ENCODE peak calls at places on chromosomes 12 and 14, in five cellular contexts. Y is fibroblast of lung, F is IMR-90, X is colonic mucosa, H is mesenchymal stem cell. Z is an unnamed sample. For H3K4me1, the result is how much of the 10 kb centered on the place peaks cover.

GRCh38 chr14:86321151-86321550 is 791.2 kb downstream of the FLRT2 start:
- DNase-seq in Y (no peak), F (peak), X (no peak), H (no peak), Z (no peak)

GRCh38 chr12:54014315-54015209 is 5.8 kb downstream of the HOXC8 start:
- DNase-seq in Y (no peak), F (no peak), X (no peak), H (no peak), Z (no peak)

GRCh38 chr12:6632026-6632978 is 3.5 kb downstream of the LPAR5 start:
- DNase-seq in Y (no peak), F (no peak), X (peak), H (no peak), Z (peak)

GRCh38 chr14:68255697-68256178 is 436.2 kb downstream of the RAD51B start:
- DNase-seq in Y (peak), F (peak), X (no peak), H (peak), Z (no peak)

GRCh38 chr12:70615177-70615576 is 22.1 kb downstream of the PTPRB start:
- DNase-seq in Y (no peak), F (no peak), X (no peak), H (no peak), Z (no peak)

GRCh38 chr14:60184597-60185555 is 19.7 kb upstream of the DHRS7 start:
- DNase-seq in Y (no peak), F (no peak), X (no peak), H (no peak), Z (no peak)

GRCh38 chr14:104440297-104440956 is 139.1 kb upstream of the C14orf180 start:
- DNase-seq in Y (no peak), F (no peak), X (no peak), H (no peak), Z (no peak)

GRCh38 chr14:94116701-94117100 is 6.2 kb downstream of the IFI27 start:
- DNase-seq in Y (no peak), F (no peak), X (no peak), H (no peak), Z (no peak)

GRCh38 chr12:43102506-43103269 is 449.3 kb downstream of the ADAMTS20 start:
- DNase-seq in Y (peak), F (no peak), X (no peak), H (no peak), Z (no peak)

GRCh38 chr12:28909291-28909690 is 239.8 kb upstream of the FAR2 start:
- DNase-seq in Y (peak), F (peak), X (no peak), H (no peak), Z (no peak)

GRCh38 chr12:75747572-75747995 is 236.2 kb upstream of the KRR1 start:
- DNase-seq in Y (peak), F (peak), X (no peak), H (peak), Z (no peak)

DNA sequence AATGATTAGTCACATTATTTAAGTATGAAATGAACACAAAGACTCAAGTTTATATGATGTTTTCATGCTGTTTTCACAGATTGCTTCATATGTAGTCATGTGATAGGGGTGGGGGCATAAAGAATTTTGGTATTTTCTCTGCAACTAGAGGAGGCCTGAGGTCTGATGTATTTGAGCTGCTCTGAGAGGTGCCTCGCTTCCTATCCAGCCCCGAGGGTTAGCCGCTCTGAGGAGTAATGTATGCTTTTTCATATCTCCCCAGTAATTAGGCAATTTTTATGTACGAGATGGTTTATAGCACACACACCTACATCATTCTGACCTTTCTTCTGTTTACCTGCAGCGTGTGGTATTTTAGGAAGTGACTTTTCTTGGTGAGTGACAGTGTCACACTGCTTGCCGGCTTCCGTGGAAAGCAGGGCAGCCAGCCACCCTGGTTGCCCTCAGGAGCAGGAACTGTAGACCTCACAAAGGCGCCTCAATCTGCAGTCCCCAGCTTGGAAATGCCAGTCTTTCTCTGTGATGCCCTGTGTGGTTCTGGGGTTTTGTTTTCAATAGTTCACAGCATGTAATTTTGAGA is 106.4 kb downstream of the VRK1 start:
- DNase-seq in Y (no peak), F (no peak), X (no peak), H (no peak), Z (no peak)
- H3K4me1 ChIP-seq in Y (under half), F (under half), X (under half), H (under half), Z (under half)

GRCh38 chr14:51092965-51093364 is 1.9 kb downstream of the TRIM9 start:
- DNase-seq in Y (no peak), F (no peak), X (no peak), H (no peak), Z (no peak)
- H3K4me3 ChIP-seq in Y (no peak), F (no peak), X (no peak), H (peak), Z (no peak)

GRCh38 chr12:124386661-124387509 is 92.0 kb downstream of the RFLNA start:
- DNase-seq in Y (no peak), F (no peak), X (no peak), H (peak), Z (no peak)

GRCh38 chr12:124386059-124386458 is 91.2 kb downstream of the RFLNA start:
- DNase-seq in Y (peak), F (no peak), X (no peak), H (peak), Z (no peak)

GRCh38 chr12:124388679-124389536 is 94.0 kb downstream of the RFLNA start:
- DNase-seq in Y (peak), F (peak), X (peak), H (peak), Z (peak)

GRCh38 chr12:124388038-124388676 is 93.3 kb downstream of the RFLNA start:
- DNase-seq in Y (no peak), F (no peak), X (no peak), H (no peak), Z (no peak)

GRCh38 chr12:124387510-124387855 is 92.6 kb downstream of the RFLNA start:
- DNase-seq in Y (no peak), F (no peak), X (no peak), H (peak), Z (no peak)
- H3K4me1 ChIP-seq in Y (half or more), F (half or more), X (under half), H (half or more), Z (under half)

DNA sequence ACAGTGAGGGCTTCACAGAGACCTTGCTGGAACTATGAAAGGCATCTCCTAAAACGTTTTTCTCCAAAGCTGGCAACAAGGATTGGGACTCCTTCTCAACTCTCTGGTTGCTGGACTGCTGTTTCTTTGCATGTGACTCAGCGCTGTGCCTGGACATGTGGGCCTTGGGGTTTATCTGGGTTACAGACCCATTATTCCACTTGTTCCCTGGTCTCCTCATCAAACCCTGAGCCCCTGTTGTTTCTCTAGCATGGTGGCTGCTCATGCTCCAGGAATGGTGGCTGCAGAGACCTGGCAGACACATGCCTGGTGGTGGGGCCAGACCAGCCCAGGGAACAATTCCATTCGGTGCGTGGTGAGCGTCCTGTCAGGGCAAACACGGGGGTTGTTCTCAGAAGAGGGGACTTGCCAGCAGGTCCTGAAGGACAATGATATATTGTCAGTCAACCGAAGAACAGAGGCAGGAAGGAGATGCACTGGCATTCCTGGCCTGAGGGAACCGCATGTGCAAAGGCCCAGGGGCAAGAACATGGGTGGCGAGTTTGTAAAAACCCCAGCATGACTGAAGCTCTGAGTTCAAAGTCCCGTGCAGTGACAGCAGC is 320.1 kb upstream of the RTL1 start:
- DNase-seq in Y (no peak), F (no peak), X (peak), H (no peak), Z (no peak)
- H3K4me3 ChIP-seq in Y (no peak), F (no peak), X (no peak), H (no peak), Z (no peak)

DNA sequence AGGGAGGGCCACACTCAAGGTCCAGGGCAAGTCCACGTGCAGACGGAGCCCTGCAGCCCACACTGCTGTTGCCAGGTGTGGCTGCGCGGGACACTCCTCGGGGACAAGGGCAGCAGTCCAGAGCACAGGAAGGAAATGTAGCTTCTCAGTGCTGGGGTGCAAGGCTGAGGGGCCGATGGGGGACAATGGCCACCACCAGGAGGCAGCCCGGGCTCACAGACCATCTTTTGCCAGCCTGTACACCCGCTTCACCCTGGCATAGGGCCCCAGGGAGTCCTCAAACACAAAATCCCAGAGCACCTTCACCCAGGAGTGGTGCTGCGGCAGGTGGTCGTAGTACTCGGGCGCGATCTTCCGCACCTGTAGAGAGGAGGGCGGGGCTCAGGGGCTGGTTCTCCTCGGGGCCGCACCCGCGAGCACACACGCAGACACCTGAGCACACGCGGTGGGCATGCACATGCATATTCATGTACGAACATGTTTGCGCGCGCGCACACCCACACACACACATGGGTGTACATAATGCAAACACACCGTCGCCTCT is 12.8 kb downstream of the DEGS2 start:
- DNase-seq in Y (no peak), F (no peak), X (peak), H (no peak), Z (peak)
- H3K4me1 ChIP-seq in Y (under half), F (under half), X (half or more), H (under half), Z (half or more)

GRCh38 chr12:19970826-19971225 is 397.5 kb upstream of the PDE3A start:
- DNase-seq in Y (peak), F (no peak), X (no peak), H (peak), Z (no peak)
- H3K4me3 ChIP-seq in Y (no peak), F (no peak), X (no peak), H (no peak), Z (no peak)

DNA sequence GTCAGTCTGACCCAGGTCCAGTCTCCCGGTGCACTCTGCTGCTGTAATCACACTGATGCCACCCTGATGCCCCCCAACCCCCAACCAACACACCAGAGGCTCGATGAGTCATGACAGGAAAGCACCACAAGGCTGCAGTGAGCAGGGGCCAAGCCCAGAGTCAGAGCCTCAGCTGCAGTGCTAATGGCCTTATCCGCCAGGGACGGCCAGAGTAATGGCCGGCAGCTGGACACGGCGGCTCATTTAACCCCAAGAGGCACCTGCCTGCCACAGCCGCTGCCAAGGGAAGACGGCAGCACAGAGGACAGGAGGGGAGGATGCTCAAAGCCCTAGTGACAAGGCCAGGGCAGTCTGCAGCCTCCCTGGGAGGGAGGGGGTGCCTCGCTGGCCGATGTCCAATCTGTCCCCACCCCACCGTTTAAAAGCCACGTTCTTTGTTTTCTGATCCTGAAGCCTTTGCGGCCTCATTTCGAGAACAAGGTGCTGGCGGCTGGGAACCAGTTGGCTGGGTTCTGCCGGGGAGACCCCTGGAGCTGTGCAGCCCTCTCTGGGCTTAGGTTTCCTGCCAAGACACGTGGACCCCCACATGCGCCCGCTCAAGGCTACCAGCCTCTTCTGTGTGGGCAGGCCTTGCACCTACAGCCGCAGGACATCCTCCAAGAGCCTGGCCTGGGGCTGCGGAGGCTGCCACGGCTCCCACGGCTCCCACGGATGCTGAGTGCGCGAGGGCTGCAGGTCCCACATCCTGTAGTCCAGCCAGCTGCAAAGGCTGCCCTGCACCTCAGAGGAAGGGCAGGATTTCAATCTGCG is 13.1 kb downstream of the CCDC85C start:
- DNase-seq in Y (peak), F (peak), X (no peak), H (peak), Z (no peak)
- H3K4me1 ChIP-seq in Y (under half), F (under half), X (under half), H (under half), Z (under half)